ENCODE peak calls at places on chromosomes 12 and 14, in eight cellular contexts. One of them, this sample, is unnamed. For H3K4me1, the result is how much of the 10 kb centered on the place peaks cover.

GRCh38 chr12:69555461-69555860 is 29.8 kb upstream of the CCT2 start:
- DNase-seq in hepatocyte: no peak
- DNase-seq in mesendoderm: no peak
- DNase-seq in CD8-positive, alpha-beta T cell: no peak
- DNase-seq in PC-3: peak
- DNase-seq in breast epithelium: no peak
- DNase-seq in cardiac muscle cell: no peak
- DNase-seq in neural progenitor cell: no peak
- DNase-seq in this sample: no peak

GRCh38 chr14:35766036-35766699 is 42.9 kb downstream of the RALGAPA1 start:
- DNase-seq in hepatocyte: no peak
- DNase-seq in mesendoderm: no peak
- DNase-seq in CD8-positive, alpha-beta T cell: no peak
- DNase-seq in PC-3: no peak
- DNase-seq in breast epithelium: no peak
- DNase-seq in cardiac muscle cell: no peak
- DNase-seq in neural progenitor cell: no peak
- DNase-seq in this sample: no peak

GRCh38 chr14:21072781-21073339 is 2.8 kb downstream of the ARHGEF40 start:
- DNase-seq in hepatocyte: no peak
- DNase-seq in mesendoderm: no peak
- DNase-seq in CD8-positive, alpha-beta T cell: no peak
- DNase-seq in PC-3: no peak
- DNase-seq in breast epithelium: no peak
- DNase-seq in cardiac muscle cell: no peak
- DNase-seq in neural progenitor cell: no peak
- DNase-seq in this sample: no peak

GRCh38 chr12:89040146-89040964 is 311.9 kb downstream of the DUSP6 start:
- DNase-seq in hepatocyte: no peak
- DNase-seq in mesendoderm: no peak
- DNase-seq in CD8-positive, alpha-beta T cell: peak
- DNase-seq in PC-3: peak
- DNase-seq in breast epithelium: no peak
- DNase-seq in cardiac muscle cell: no peak
- DNase-seq in neural progenitor cell: no peak
- DNase-seq in this sample: peak

GRCh38 chr12:14960548-14961465 is 594 bp downstream of the ARHGDIB start:
- DNase-seq in hepatocyte: no peak
- DNase-seq in mesendoderm: no peak
- DNase-seq in CD8-positive, alpha-beta T cell: peak
- DNase-seq in PC-3: peak
- DNase-seq in breast epithelium: no peak
- DNase-seq in cardiac muscle cell: no peak
- DNase-seq in neural progenitor cell: no peak
- DNase-seq in this sample: no peak

GRCh38 chr12:28998662-28999120 is 150.4 kb upstream of the FAR2 start:
- DNase-seq in hepatocyte: peak
- DNase-seq in mesendoderm: peak
- DNase-seq in CD8-positive, alpha-beta T cell: no peak
- DNase-seq in PC-3: peak
- DNase-seq in breast epithelium: no peak
- DNase-seq in cardiac muscle cell: peak
- DNase-seq in neural progenitor cell: peak
- DNase-seq in this sample: peak

GRCh38 chr12:12333980-12334709 is 15.9 kb downstream of the MANSC1 start:
- DNase-seq in hepatocyte: peak
- DNase-seq in mesendoderm: peak
- DNase-seq in CD8-positive, alpha-beta T cell: peak
- DNase-seq in PC-3: peak
- DNase-seq in breast epithelium: no peak
- DNase-seq in cardiac muscle cell: peak
- DNase-seq in neural progenitor cell: peak
- DNase-seq in this sample: peak

GRCh38 chr12:3753549-3754284 is 808 bp upstream of the CRACR2A start:
- DNase-seq in hepatocyte: no peak
- DNase-seq in mesendoderm: peak
- DNase-seq in CD8-positive, alpha-beta T cell: no peak
- DNase-seq in PC-3: no peak
- DNase-seq in breast epithelium: no peak
- DNase-seq in cardiac muscle cell: no peak
- DNase-seq in neural progenitor cell: no peak
- DNase-seq in this sample: peak

GRCh38 chr12:23921099-23921846 is 28.2 kb downstream of the SOX5 start:
- DNase-seq in hepatocyte: no peak
- DNase-seq in mesendoderm: no peak
- DNase-seq in CD8-positive, alpha-beta T cell: no peak
- DNase-seq in PC-3: no peak
- DNase-seq in breast epithelium: no peak
- DNase-seq in cardiac muscle cell: no peak
- DNase-seq in neural progenitor cell: no peak
- DNase-seq in this sample: no peak
- H3K4me3 ChIP-seq in hepatocyte: no peak
- H3K4me3 ChIP-seq in mesendoderm: no peak
- H3K4me3 ChIP-seq in CD8-positive, alpha-beta T cell: no peak
- H3K4me3 ChIP-seq in PC-3: no peak
- H3K4me3 ChIP-seq in breast epithelium: no peak
- H3K4me3 ChIP-seq in cardiac muscle cell: no peak
- H3K4me3 ChIP-seq in neural progenitor cell: no peak
- H3K4me3 ChIP-seq in this sample: no peak

GRCh38 chr12:52221912-52222457 is 11.1 kb upstream of the KRT7 start:
- DNase-seq in hepatocyte: peak
- DNase-seq in mesendoderm: peak
- DNase-seq in CD8-positive, alpha-beta T cell: peak
- DNase-seq in PC-3: peak
- DNase-seq in breast epithelium: peak
- DNase-seq in cardiac muscle cell: peak
- DNase-seq in neural progenitor cell: peak
- DNase-seq in this sample: peak
- H3K4me1 ChIP-seq in hepatocyte: under half
- H3K4me1 ChIP-seq in mesendoderm: under half
- H3K4me1 ChIP-seq in CD8-positive, alpha-beta T cell: under half
- H3K4me1 ChIP-seq in PC-3: half or more
- H3K4me1 ChIP-seq in breast epithelium: under half
- H3K4me1 ChIP-seq in cardiac muscle cell: under half
- H3K4me1 ChIP-seq in neural progenitor cell: under half
- H3K4me1 ChIP-seq in this sample: under half

DNA sequence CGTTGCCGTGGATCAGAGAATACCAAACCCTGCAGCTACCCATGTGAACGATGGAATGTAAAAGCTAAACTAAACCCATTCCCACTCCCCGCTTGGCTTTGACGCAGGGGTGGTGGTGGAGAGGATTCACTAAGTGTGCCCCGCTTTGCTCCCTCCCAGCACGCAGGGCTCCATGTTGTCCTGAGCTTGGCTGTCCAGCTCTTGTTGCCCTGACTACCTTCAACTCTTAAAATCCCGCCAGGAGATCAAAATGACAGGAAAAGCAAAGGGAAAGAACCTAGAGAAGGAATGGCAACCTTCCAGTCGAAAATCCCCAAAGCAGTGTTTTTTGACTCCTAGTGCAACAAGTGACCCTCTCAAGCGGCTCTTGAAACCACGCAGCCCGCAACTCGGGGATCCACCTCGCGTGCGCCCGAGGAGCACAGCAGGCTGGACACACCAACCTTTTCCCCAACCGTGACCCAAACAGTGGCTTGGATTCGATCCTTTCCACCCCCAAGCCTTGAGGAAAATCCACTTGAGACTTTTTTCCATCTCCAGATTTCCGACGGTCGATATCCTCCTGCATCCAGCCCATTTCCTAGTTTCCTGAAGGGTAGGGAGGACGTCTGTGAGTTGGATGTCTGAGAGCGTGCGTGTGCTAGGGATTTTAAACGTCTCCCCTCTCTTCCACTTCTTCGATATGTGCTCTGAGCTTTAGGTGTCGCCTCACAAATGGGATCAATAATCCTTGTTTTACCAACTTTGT is 1.4 kb downstream of the SYT10 start:
- DNase-seq in hepatocyte: no peak
- DNase-seq in mesendoderm: peak
- DNase-seq in CD8-positive, alpha-beta T cell: no peak
- DNase-seq in PC-3: no peak
- DNase-seq in breast epithelium: no peak
- DNase-seq in cardiac muscle cell: peak
- DNase-seq in neural progenitor cell: peak
- DNase-seq in this sample: peak
- H3K4me3 ChIP-seq in hepatocyte: peak
- H3K4me3 ChIP-seq in mesendoderm: peak
- H3K4me3 ChIP-seq in CD8-positive, alpha-beta T cell: no peak
- H3K4me3 ChIP-seq in PC-3: no peak
- H3K4me3 ChIP-seq in breast epithelium: peak
- H3K4me3 ChIP-seq in cardiac muscle cell: peak
- H3K4me3 ChIP-seq in neural progenitor cell: peak
- H3K4me3 ChIP-seq in this sample: peak

DNA sequence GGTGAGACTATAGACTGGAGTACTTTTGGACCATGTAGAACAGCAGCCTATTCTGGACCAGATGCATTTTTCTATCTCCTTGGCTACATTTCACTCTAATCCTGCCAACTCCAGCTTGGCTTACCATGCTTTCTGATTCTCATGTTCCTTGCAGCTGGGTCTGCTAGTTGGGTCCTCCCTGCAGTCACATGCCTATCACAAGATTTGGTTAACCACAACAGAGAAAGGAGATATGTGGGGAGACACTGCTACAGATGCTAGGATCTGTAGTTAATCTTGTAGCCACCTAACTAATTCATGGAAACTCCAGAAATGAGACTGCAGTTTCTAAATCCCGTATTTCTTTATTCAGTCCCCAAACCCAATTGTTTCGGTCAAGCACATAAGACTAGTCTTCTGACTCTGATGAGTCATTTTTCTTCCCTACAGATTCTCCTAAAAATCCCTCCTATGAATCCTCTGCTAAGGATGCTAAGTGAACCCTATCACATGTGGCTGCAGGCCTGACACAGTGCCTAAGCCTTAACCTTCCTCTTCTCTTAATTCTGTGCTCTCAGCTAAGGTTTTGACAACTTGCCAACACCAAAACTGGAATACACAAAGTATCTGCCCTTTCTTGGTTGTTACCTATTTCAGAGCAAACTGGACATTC is 410.6 kb downstream of the DAD1 start:
- DNase-seq in hepatocyte: no peak
- DNase-seq in mesendoderm: no peak
- DNase-seq in CD8-positive, alpha-beta T cell: no peak
- DNase-seq in PC-3: no peak
- DNase-seq in breast epithelium: no peak
- DNase-seq in cardiac muscle cell: no peak
- DNase-seq in neural progenitor cell: no peak
- DNase-seq in this sample: no peak
- H3K4me1 ChIP-seq in hepatocyte: under half
- H3K4me1 ChIP-seq in mesendoderm: under half
- H3K4me1 ChIP-seq in CD8-positive, alpha-beta T cell: under half
- H3K4me1 ChIP-seq in PC-3: under half
- H3K4me1 ChIP-seq in breast epithelium: under half
- H3K4me1 ChIP-seq in cardiac muscle cell: under half
- H3K4me1 ChIP-seq in neural progenitor cell: under half
- H3K4me1 ChIP-seq in this sample: under half

GRCh38 chr14:75430106-75430505 is 2.3 kb downstream of the JDP2 start:
- DNase-seq in hepatocyte: peak
- DNase-seq in mesendoderm: no peak
- DNase-seq in CD8-positive, alpha-beta T cell: no peak
- DNase-seq in PC-3: no peak
- DNase-seq in breast epithelium: no peak
- DNase-seq in cardiac muscle cell: no peak
- DNase-seq in neural progenitor cell: no peak
- DNase-seq in this sample: no peak
- H3K4me3 ChIP-seq in hepatocyte: peak
- H3K4me3 ChIP-seq in mesendoderm: no peak
- H3K4me3 ChIP-seq in CD8-positive, alpha-beta T cell: no peak
- H3K4me3 ChIP-seq in PC-3: no peak
- H3K4me3 ChIP-seq in breast epithelium: peak
- H3K4me3 ChIP-seq in cardiac muscle cell: no peak
- H3K4me3 ChIP-seq in neural progenitor cell: no peak
- H3K4me3 ChIP-seq in this sample: peak

GRCh38 chr14:61562321-61563161 is 132.8 kb upstream of the HIF1A start:
- DNase-seq in hepatocyte: peak
- DNase-seq in mesendoderm: no peak
- DNase-seq in CD8-positive, alpha-beta T cell: no peak
- DNase-seq in PC-3: peak
- DNase-seq in breast epithelium: no peak
- DNase-seq in cardiac muscle cell: no peak
- DNase-seq in neural progenitor cell: no peak
- DNase-seq in this sample: no peak
- H3K4me1 ChIP-seq in hepatocyte: half or more
- H3K4me1 ChIP-seq in mesendoderm: under half
- H3K4me1 ChIP-seq in CD8-positive, alpha-beta T cell: under half
- H3K4me1 ChIP-seq in PC-3: half or more
- H3K4me1 ChIP-seq in breast epithelium: under half
- H3K4me1 ChIP-seq in cardiac muscle cell: under half
- H3K4me1 ChIP-seq in neural progenitor cell: under half
- H3K4me1 ChIP-seq in this sample: under half

GRCh38 chr14:60094306-60094897 is 2.7 kb downstream of the PCNX4 start:
- DNase-seq in hepatocyte: no peak
- DNase-seq in mesendoderm: peak
- DNase-seq in CD8-positive, alpha-beta T cell: no peak
- DNase-seq in PC-3: peak
- DNase-seq in breast epithelium: no peak
- DNase-seq in cardiac muscle cell: peak
- DNase-seq in neural progenitor cell: peak
- DNase-seq in this sample: peak

GRCh38 chr14:60091550-60092511 is at the start of gene PCNX4:
- DNase-seq in hepatocyte: peak
- DNase-seq in mesendoderm: peak
- DNase-seq in CD8-positive, alpha-beta T cell: peak
- DNase-seq in PC-3: peak
- DNase-seq in breast epithelium: peak
- DNase-seq in cardiac muscle cell: peak
- DNase-seq in neural progenitor cell: peak
- DNase-seq in this sample: peak

GRCh38 chr14:60092516-60092915 is 793 bp downstream of the PCNX4 start:
- DNase-seq in hepatocyte: peak
- DNase-seq in mesendoderm: peak
- DNase-seq in CD8-positive, alpha-beta T cell: no peak
- DNase-seq in PC-3: peak
- DNase-seq in breast epithelium: no peak
- DNase-seq in cardiac muscle cell: peak
- DNase-seq in neural progenitor cell: peak
- DNase-seq in this sample: no peak

GRCh38 chr14:60093088-60093487 is 1.4 kb downstream of the PCNX4 start:
- DNase-seq in hepatocyte: no peak
- DNase-seq in mesendoderm: no peak
- DNase-seq in CD8-positive, alpha-beta T cell: no peak
- DNase-seq in PC-3: peak
- DNase-seq in breast epithelium: no peak
- DNase-seq in cardiac muscle cell: no peak
- DNase-seq in neural progenitor cell: no peak
- DNase-seq in this sample: no peak

DNA sequence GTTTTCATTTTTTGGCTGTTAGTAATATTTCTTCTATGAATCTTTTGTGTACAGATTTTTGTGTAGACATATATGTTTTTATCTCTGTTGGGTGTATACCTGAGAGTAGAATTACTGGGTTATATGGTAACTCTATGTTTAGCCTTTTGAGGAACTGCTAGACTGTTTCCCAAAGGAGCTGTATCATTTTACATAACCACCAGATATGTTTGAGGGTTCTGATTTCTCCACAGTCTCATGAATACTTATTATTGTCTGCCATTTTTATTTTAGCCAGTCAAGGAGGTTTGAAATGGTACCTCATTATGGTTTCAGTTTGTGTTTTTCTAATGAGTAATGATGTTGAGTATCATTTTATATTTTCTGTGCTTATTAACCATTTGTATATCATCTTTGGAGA is 1.9 kb downstream of the PCNX4 start:
- DNase-seq in hepatocyte: no peak
- DNase-seq in mesendoderm: no peak
- DNase-seq in CD8-positive, alpha-beta T cell: no peak
- DNase-seq in PC-3: peak
- DNase-seq in breast epithelium: no peak
- DNase-seq in cardiac muscle cell: no peak
- DNase-seq in neural progenitor cell: no peak
- DNase-seq in this sample: no peak
- H3K4me3 ChIP-seq in hepatocyte: peak
- H3K4me3 ChIP-seq in mesendoderm: no peak
- H3K4me3 ChIP-seq in CD8-positive, alpha-beta T cell: no peak
- H3K4me3 ChIP-seq in PC-3: peak
- H3K4me3 ChIP-seq in breast epithelium: no peak
- H3K4me3 ChIP-seq in cardiac muscle cell: peak
- H3K4me3 ChIP-seq in neural progenitor cell: peak
- H3K4me3 ChIP-seq in this sample: peak